ENCODE peak calls at places on chromosomes 7 and 10, in four cellular contexts. B is K562, F is AG04449, D is ascending aorta. I is an unnamed sample.

GRCh38 chr7:7719235-7719634 is 828 bp upstream of the RPA3 start:
- DNase-seq in F (peak; percentile 72), D (no peak), B (no peak), I (no peak)

GRCh38 chr10:26215923-26216576 is 524 bp upstream of the GAD2 start:
- DNase-seq in D (no peak), B (no peak), F (no peak), I (no peak)

GRCh38 chr10:79416578-79417255 is 28.7 kb downstream of the ZCCHC24 start:
- DNase-seq in D (no peak), B (no peak), F (no peak), I (no peak)

GRCh38 chr10:52066383-52066782 is 247.7 kb upstream of the DKK1 start:
- DNase-seq in B (no peak), F (no peak), D (no peak), I (no peak)

GRCh38 chr10:22251751-22252285 is 34.0 kb upstream of the EBLN1 start:
- DNase-seq in D (no peak), B (no peak), F (no peak), I (no peak)

GRCh38 chr10:125479059-125479458 is 203.9 kb downstream of the TEX36 start:
- DNase-seq in B (no peak), F (no peak), D (no peak), I (no peak)

GRCh38 chr10:75818552-75818951 is 387.1 kb downstream of the LRMDA start:
- DNase-seq in F (no peak), B (no peak), D (no peak), I (no peak)

GRCh38 chr10:536371-536925 is 153.0 kb downstream of the DIP2C start:
- DNase-seq in D (no peak), F (no peak), B (no peak), I (no peak)

GRCh38 chr10:75350791-75351190 is 50.8 kb downstream of the ZNF503 start:
- DNase-seq in D (no peak), F (peak; percentile 23), B (no peak), I (no peak)

GRCh38 chr10:119818889-119819270 is 53.8 kb downstream of the MCMBP start:
- DNase-seq in D (no peak), B (no peak), F (no peak), I (no peak)

GRCh38 chr10:32957341-32958084 is 517 bp downstream of the ITGB1 start:
- DNase-seq in D (no peak), F (no peak), B (no peak), I (no peak)

GRCh38 chr10:34716234-34716633 is 98.9 kb downstream of the PARD3 start:
- DNase-seq in B (no peak), F (no peak), D (no peak), I (no peak)

GRCh38 chr10:110857265-110858158 is 14.2 kb upstream of the PDCD4 start:
- DNase-seq in D (peak; percentile 43), B (peak; percentile 57), F (no peak), I (no peak)
- TF ChIP-seq CTCF in D (no peak), B (no peak), F (no peak), I (no peak)

GRCh38 chr7:152313879-152314604 is 121.8 kb downstream of the KMT2C start:
- DNase-seq in D (no peak), B (peak; percentile 51), F (peak; percentile 17), I (no peak)
- TF ChIP-seq CTCF in D (no peak), B (no peak), F (no peak), I (no peak)

DNA sequence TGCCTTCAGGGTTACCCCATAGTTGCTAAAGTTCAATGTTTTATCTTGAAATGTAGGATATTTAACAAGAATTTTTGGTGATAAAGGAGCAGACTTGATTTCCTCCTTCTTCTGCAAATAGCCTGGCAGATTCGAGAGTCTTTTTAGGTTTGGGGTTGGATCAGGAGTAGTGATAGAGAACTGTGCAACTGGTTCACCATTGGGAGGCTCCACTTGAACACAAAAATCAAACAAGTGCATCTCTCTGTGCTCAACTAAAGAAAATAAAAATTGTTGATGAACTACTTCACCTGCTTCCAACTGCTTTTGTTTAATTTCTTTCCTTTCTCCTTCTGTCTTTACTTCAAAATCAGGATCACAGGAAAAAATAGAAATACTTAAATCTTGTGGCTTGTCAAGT is 58.5 kb downstream of the MACC1 start:
- DNase-seq in F (no peak), D (no peak), B (no peak), I (no peak)
- TF ChIP-seq CTCF in F (no peak), D (peak; percentile 18), B (peak; percentile 24), I (no peak)

GRCh38 chr7:127057918-127058317 is 194.8 kb downstream of the GRM8 start:
- DNase-seq in D (no peak), F (no peak), B (no peak), I (no peak)
- TF ChIP-seq CTCF in D (no peak), F (no peak), B (no peak), I (no peak)

GRCh38 chr10:45644527-45644926 is 28.0 kb downstream of the ZFAND4 start:
- DNase-seq in B (no peak), D (no peak), F (no peak), I (no peak)

GRCh38 chr10:45640049-45640448 is 32.5 kb downstream of the ZFAND4 start:
- DNase-seq in D (no peak), F (no peak), B (no peak), I (no peak)

GRCh38 chr10:45646384-45647050 is 26.1 kb downstream of the ZFAND4 start:
- DNase-seq in B (no peak), D (no peak), F (no peak), I (no peak)

GRCh38 chr10:45640941-45641340 is 31.6 kb downstream of the ZFAND4 start:
- DNase-seq in F (no peak), B (no peak), D (no peak), I (no peak)
- TF ChIP-seq CTCF in F (no peak), B (no peak), D (no peak), I (no peak)